ENCODE peak calls at places on chromosomes 11 and 22, in seven cellular contexts. L is HCT116, F is upper lobe of right lung, C is Panc1, W is K562, T is lower lobe of right lung, X is GM12878. G is an unnamed sample. For H3K4me1, the result is how much of the 10 kb centered on the place peaks cover.

GRCh38 chr11:128807909-128808308 is 59.2 kb downstream of the KCNJ1 start:
- ATAC-seq in L (no peak), F (no peak), C (no peak), W (no peak), T (no peak), X (no peak), G (no peak)

GRCh38 chr11:97909544-97910394 is 1111.0 kb upstream of the CNTN5 start:
- ATAC-seq in L (no peak), F (no peak), C (no peak), W (no peak), T (no peak), X (no peak), G (no peak)

GRCh38 chr11:134352111-134352510 is 20.3 kb downstream of the GLB1L2 start:
- ATAC-seq in L (no peak), F (no peak), C (no peak), W (no peak), T (no peak), X (no peak), G (no peak)

GRCh38 chr11:125348704-125349635 is 147.1 kb downstream of the FEZ1 start:
- ATAC-seq in L (peak), F (peak), C (peak), W (peak), T (peak), X (peak), G (peak)

GRCh38 chr11:35066783-35067476 is 72.0 kb upstream of the CD44 start:
- ATAC-seq in L (no peak), F (peak), C (no peak), W (no peak), T (peak), X (peak), G (no peak)

GRCh38 chr11:129248618-129249017 is 56.5 kb upstream of the ARHGAP32 start:
- ATAC-seq in L (peak), F (no peak), C (peak), W (no peak), T (no peak), X (no peak), G (no peak)

GRCh38 chr11:19873730-19874129 is 161.1 kb downstream of the NAV2 start:
- ATAC-seq in L (no peak), F (no peak), C (no peak), W (no peak), T (peak), X (no peak), G (no peak)

GRCh38 chr11:14041565-14041964 is 79.0 kb downstream of the SPON1 start:
- ATAC-seq in L (no peak), F (no peak), C (no peak), W (no peak), T (no peak), X (no peak), G (no peak)

GRCh38 chr22:40597541-40598453 is 38.7 kb downstream of the MRTFA start:
- ATAC-seq in L (no peak), F (no peak), C (no peak), W (no peak), T (peak), X (no peak), G (no peak)

GRCh38 chr22:49199224-49199623 is 628.4 kb downstream of the BRD1 start:
- ATAC-seq in L (no peak), F (no peak), C (no peak), W (no peak), T (no peak), X (no peak), G (no peak)

GRCh38 chr11:60717956-60718355 is 6.6 kb upstream of the MS4A18 start:
- ATAC-seq in L (no peak), F (no peak), C (no peak), W (no peak), T (no peak), X (no peak), G (no peak)

GRCh38 chr11:1520987-1521349 is 34.4 kb upstream of the MOB2 start:
- ATAC-seq in L (no peak), F (no peak), C (no peak), W (peak), T (no peak), X (peak), G (no peak)

GRCh38 chr11:128208329-128209220 is 378.8 kb downstream of the ETS1 start:
- ATAC-seq in L (peak), F (no peak), C (peak), W (no peak), T (peak), X (no peak), G (peak)

GRCh38 chr11:64631675-64632074 is 40.7 kb downstream of the SLC22A12 start:
- ATAC-seq in L (no peak), F (no peak), C (no peak), W (no peak), T (no peak), X (peak), G (no peak)

GRCh38 chr22:24315367-24315781 is 44.7 kb downstream of the SPECC1L start:
- ATAC-seq in L (no peak), F (no peak), C (no peak), W (no peak), T (no peak), X (no peak), G (peak)

GRCh38 chr22:37709445-37709765 is 12.6 kb downstream of the TRIOBP start:
- ATAC-seq in L (no peak), F (no peak), C (no peak), W (no peak), T (no peak), X (no peak), G (no peak)

GRCh38 chr22:28939932-28940331 is 56.6 kb downstream of the ZNRF3 start:
- ATAC-seq in L (no peak), F (no peak), C (no peak), W (no peak), T (no peak), X (no peak), G (no peak)

GRCh38 chr11:94803491-94803890 is 35.3 kb downstream of the AMOTL1 start:
- ATAC-seq in L (no peak), F (no peak), C (no peak), W (no peak), T (no peak), X (no peak), G (peak)

GRCh38 chr11:6745465-6746015 is 26.2 kb downstream of the OR2AG2 start:
- ATAC-seq in L (no peak), F (peak), C (no peak), W (peak), T (peak), X (peak), G (no peak)

GRCh38 chr11:101127699-101128570 is 1.7 kb downstream of the PGR start:
- ATAC-seq in L (no peak), F (peak), C (no peak), W (peak), T (peak), X (no peak), G (peak)

GRCh38 chr11:34570584-34570983 is 50.3 kb upstream of the EHF start:
- ATAC-seq in L (peak), F (peak), C (peak), W (peak), T (peak), X (no peak), G (no peak)

GRCh38 chr11:84468255-84468654 is 1158.9 kb downstream of the DLG2 start:
- ATAC-seq in L (no peak), F (no peak), C (no peak), W (no peak), T (no peak), X (no peak), G (no peak)

GRCh38 chr11:93552874-93553273 is 9.7 kb upstream of the SMCO4 start:
- ATAC-seq in L (no peak), F (no peak), C (no peak), W (no peak), T (no peak), X (peak), G (no peak)

GRCh38 chr22:23621082-23621780 is 10.9 kb downstream of the DRICH1 start:
- ATAC-seq in L (no peak), F (no peak), C (no peak), W (no peak), T (no peak), X (peak), G (no peak)

GRCh38 chr11:1852271-1852877 is 510 bp upstream of the LSP1 start:
- ATAC-seq in L (no peak), F (no peak), C (no peak), W (no peak), T (no peak), X (no peak), G (no peak)

GRCh38 chr11:88324562-88325345 is 12.8 kb downstream of the CTSC start:
- ATAC-seq in L (no peak), F (no peak), C (no peak), W (peak), T (no peak), X (peak), G (no peak)

GRCh38 chr11:61693897-61694840 is 14.0 kb downstream of the DAGLA start:
- ATAC-seq in L (no peak), F (no peak), C (no peak), W (no peak), T (no peak), X (no peak), G (no peak)

GRCh38 chr11:101915811-101916291 is 471 bp downstream of the ANGPTL5 start:
- ATAC-seq in L (no peak), F (peak), C (peak), W (no peak), T (peak), X (peak), G (no peak)

GRCh38 chr11:47442514-47442913 is 6.4 kb downstream of the RAPSN start:
- ATAC-seq in L (no peak), F (peak), C (no peak), W (no peak), T (peak), X (no peak), G (no peak)

GRCh38 chr11:59754859-59755700 is at the start of gene STX3:
- ATAC-seq in L (peak), F (peak), C (peak), W (peak), T (peak), X (peak), G (peak)

GRCh38 chr22:40238425-40239344 is 61.0 kb downstream of the TNRC6B start:
- ATAC-seq in L (peak), F (peak), C (peak), W (no peak), T (peak), X (no peak), G (peak)

GRCh38 chr11:105045897-105046296 is 762 bp upstream of the CARD16 start:
- ATAC-seq in L (no peak), F (no peak), C (no peak), W (no peak), T (no peak), X (no peak), G (peak)

GRCh38 chr11:92211576-92212167 is 12.9 kb upstream of the FAT3 start:
- ATAC-seq in L (no peak), F (peak), C (peak), W (no peak), T (no peak), X (no peak), G (no peak)

GRCh38 chr22:38238519-38239051 is 34.2 kb downstream of the TMEM184B start:
- ATAC-seq in L (no peak), F (no peak), C (no peak), W (no peak), T (peak), X (no peak), G (peak)

GRCh38 chr11:128487978-128488377 is 99.4 kb downstream of the ETS1 start:
- ATAC-seq in L (no peak), F (no peak), C (no peak), W (no peak), T (no peak), X (no peak), G (no peak)

DNA sequence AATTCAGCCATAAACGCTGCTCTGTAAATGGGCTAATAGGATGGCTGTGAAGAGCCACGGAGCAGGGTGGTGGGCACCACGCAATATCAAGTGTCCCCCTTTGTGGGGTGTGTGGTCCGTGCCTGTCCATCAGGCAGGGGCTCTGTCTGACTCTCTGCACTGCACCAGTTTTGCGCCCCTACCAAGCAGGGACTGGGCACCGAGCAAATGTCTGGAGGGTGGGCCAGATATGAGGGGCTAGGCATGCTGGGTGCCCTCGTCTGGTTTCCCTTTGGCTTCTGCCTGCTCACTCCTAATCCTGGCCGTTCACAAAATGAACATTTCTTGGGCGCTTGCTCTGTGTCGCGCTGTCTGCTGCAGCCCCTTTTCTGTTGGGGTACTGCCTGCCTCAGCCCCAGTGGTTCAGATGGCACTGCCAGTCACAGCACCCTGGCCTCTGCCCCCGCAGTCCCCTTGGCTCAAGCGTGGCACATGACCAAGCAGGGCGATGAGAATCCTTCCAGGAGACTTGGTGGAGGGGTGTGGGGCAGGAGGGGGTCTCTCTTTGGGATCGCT is 37.1 kb upstream of the CELSR1 start:
- ATAC-seq in L (peak), F (no peak), C (no peak), W (no peak), T (no peak), X (no peak), G (no peak)
- H3K4me1 ChIP-seq in L (under half), F (under half), C (under half), W (under half), T (under half), X (under half), G (under half)

DNA sequence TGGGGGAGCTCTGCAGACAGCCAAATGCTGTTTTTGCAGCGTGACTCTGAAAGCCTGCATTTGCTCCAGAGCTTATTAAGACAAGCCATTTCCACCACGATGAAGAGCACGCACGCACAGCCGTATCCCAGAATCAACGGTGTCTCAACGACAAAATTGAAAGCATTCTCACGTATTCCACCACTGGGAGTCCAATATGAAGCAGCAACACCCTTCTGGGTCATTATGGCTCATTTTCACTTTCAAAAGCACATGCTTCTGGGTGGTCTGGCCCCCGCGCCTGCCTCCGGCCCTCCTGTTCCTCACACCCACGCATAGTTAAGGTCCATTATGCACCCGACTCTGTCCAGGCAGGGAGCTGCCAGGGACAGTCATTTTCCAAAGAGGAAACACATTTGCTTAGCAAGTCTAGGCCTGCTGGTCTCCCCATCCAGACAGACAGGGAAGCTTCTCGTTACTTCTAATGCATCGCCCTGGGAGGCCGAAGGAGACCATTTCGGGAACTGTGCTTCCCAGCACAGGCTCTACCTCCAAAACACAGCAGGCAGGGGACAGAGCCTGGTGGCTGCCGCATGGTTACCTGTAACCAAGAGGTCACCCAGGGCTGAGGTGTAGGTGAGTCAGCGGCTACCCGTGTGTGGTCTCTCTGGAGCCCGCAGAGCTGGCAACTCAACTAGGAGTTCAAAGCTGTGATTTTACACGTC is 87.0 kb upstream of the SHANK2 start:
- ATAC-seq in L (no peak), F (no peak), C (no peak), W (no peak), T (no peak), X (no peak), G (no peak)
- TF ChIP-seq CTCF in L (no peak), F (no peak), C (no peak), W (no peak), T (no peak), X (no peak), G (no peak)

GRCh38 chr11:113106507-113106906 is 145.3 kb downstream of the NCAM1 start:
- ATAC-seq in L (no peak), F (no peak), C (no peak), W (no peak), T (no peak), X (no peak), G (no peak)
- H3K4me1 ChIP-seq in L (under half), F (under half), C (under half), W (under half), T (under half), X (under half), G (under half)

GRCh38 chr22:22403771-22404170 is 104.8 kb downstream of the ZNF280B start:
- ATAC-seq in L (peak), F (peak), C (peak), W (peak), T (no peak), X (peak), G (no peak)
- TF ChIP-seq CTCF in L (peak), F (no peak), C (no peak), W (peak), T (no peak), X (no peak), G (no peak)